ENCODE peak calls at places on chromosomes 4 and X, in four cellular contexts. W is Panc1, A is HL-60, S is GM12878. G is an unnamed sample.

GRCh38 chrX:121671649-121672048 is 624.2 kb downstream of the GLUD2 start:
- DNase-seq in W (no peak), A (no peak), S (peak), G (no peak)

GRCh38 chr4:48367016-48367415 is 25.7 kb downstream of the SLAIN2 start:
- DNase-seq in A (no peak), W (no peak), S (no peak), G (no peak)

GRCh38 chrX:115233497-115234219 is at the start of gene LRCH2:
- DNase-seq in S (no peak), A (no peak), W (no peak), G (no peak)

GRCh38 chr4:144650311-144650820 is 4.4 kb downstream of the HHIP start:
- DNase-seq in A (no peak), W (no peak), S (no peak), G (no peak)

GRCh38 chr4:3201718-3202702 is 46.9 kb upstream of the MSANTD1 start:
- DNase-seq in S (peak), A (peak), W (no peak), G (peak)

GRCh38 chr4:78768447-78769177 is 7.5 kb upstream of the BMP2K start:
- DNase-seq in W (no peak), A (no peak), S (no peak), G (peak)

GRCh38 chr4:94758141-94758699 is 465 bp downstream of the BMPR1B start:
- DNase-seq in A (no peak), S (no peak), W (no peak), G (no peak)

GRCh38 chrX:130028196-130028595 is 45.8 kb downstream of the BCORL1 start:
- DNase-seq in A (peak), S (no peak), W (peak), G (peak)

GRCh38 chrX:77899081-77899828 is at the start of gene COX7B:
- DNase-seq in S (peak), W (peak), A (peak), G (peak)

GRCh38 chr4:156934259-156934635 is 37.4 kb downstream of the PDGFC start:
- DNase-seq in W (no peak), A (no peak), S (no peak), G (no peak)

GRCh38 chr4:156929706-156930105 is 41.9 kb downstream of the PDGFC start:
- DNase-seq in W (no peak), S (no peak), A (no peak), G (no peak)

GRCh38 chr4:156933633-156934258 is 37.9 kb downstream of the PDGFC start:
- DNase-seq in A (no peak), S (no peak), W (no peak), G (no peak)

GRCh38 chr4:156931267-156931666 is 40.3 kb downstream of the PDGFC start:
- DNase-seq in A (no peak), W (no peak), S (no peak), G (no peak)
- TF ChIP-seq REST in A (no peak), W (no peak), S (no peak), G (no peak)

DNA sequence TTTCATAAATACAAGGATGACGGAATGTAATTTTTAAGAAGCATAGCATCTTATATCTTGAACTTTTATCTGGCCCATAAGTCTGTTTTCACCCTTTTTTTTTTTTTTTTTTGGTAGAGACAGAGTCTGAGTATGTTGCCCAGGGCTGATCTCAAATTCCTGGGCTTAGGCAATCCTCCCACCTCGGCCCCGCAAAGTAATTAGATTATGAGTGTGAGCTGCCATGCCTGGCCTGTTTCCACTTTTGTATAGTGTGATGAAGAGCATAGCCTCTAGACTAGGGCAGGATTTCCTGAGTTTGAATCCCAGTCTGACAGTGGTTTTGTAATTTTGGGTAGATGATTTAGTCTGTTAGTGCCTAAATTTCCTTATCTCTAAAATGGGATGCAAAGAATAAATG is 11.0 kb downstream of the STIM2 start:
- DNase-seq in A (no peak), S (no peak), W (no peak), G (no peak)
- H3K4me3 ChIP-seq in A (no peak), S (no peak), W (no peak), G (no peak)

DNA sequence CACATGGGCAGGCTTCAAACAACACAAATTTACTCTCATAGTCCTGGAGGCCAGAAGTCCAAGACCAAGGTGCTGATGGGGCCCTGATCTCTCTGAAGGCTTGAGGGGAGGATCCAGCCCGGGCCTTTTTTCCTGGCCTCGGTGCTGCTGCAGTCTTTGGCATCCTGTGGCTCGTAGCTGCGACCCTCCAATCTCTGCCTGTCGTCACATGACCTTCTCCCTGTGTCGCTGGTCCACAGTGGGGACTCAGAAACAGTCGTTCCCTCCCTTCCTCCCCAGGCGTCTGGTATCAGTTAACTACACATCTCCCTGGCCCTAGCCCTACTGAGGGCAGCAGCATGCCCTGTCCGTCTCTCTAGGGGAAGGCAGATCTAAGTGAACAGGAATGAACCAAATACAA is 19.1 kb upstream of the MSX1 start:
- DNase-seq in A (no peak), W (no peak), S (no peak), G (no peak)
- TF ChIP-seq REST in A (no peak), W (no peak), S (no peak), G (no peak)

DNA sequence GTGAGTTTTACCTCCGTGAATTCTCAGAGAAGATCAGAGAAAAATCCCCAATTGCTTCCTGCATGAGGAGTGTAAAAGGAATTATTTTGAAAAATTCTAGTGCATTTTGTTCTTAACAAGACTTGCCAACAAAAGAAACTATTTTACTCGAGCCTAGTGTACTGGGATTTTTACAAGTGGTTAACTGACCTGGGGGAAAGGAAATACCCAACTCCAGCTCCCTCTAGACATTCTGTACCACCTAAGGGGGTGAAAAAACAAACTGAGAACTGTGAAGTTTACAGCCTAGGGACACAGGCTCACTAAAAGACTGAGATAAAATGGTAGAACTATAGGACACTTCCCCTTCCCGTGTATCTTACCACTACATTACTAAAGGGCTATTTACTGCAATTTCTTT is 2.6 kb upstream of the ADH5 start:
- DNase-seq in S (no peak), A (no peak), W (no peak), G (no peak)
- H3K4me3 ChIP-seq in S (no peak), A (no peak), W (no peak), G (peak)

DNA sequence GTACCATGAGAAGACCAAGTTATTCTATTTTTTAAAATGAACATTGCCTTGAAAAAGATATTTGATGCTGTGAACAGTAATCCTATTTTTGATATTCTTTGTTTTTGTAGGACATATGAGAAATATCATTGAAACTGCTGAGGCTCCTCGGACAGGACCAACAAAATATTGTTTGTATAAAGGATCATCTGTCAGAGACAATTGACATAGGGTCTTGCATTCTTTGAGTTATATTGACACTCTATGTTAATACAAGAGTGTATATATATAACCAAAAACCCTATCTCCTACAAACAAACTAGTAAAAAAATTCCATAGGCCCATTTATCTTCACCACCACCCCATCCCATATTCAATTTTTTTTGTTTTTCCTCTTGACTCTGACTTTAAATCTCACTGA is 222.7 kb downstream of the DACH2 start:
- DNase-seq in S (no peak), A (no peak), W (no peak), G (no peak)
- TF ChIP-seq REST in S (no peak), A (no peak), W (no peak), G (no peak)

GRCh38 chrX:134807039-134807729 is 148.9 kb upstream of the PLAC1 start:
- DNase-seq in W (peak), A (peak), S (peak), G (peak)
- H3K4me3 ChIP-seq in W (peak), A (peak), S (peak), G (peak)

GRCh38 chrX:53283567-53283966 is 2.2 kb upstream of the IQSEC2 start:
- DNase-seq in S (no peak), A (no peak), W (no peak), G (no peak)
- TF ChIP-seq REST in S (no peak), A (no peak), W (peak), G (no peak)